ENCODE peak calls at places on chromosomes 3 and 15, in eight cellular contexts. One of them, this sample, is unnamed. For H3K9me3, the result is how much of the 10 kb centered on the place peaks cover.

GRCh38 chr3:14758297-14758696 is 60.5 kb upstream of the FGD5 start:
- DNase-seq in tibial artery: no peak
- DNase-seq in mammary epithelial cell: no peak
- DNase-seq in OCI-LY7: no peak
- DNase-seq in K562: no peak
- DNase-seq in pancreas: no peak
- DNase-seq in psoas muscle: no peak
- DNase-seq in BE2C: no peak
- DNase-seq in this sample: no peak

GRCh38 chr3:134249935-134250716 is 533 bp downstream of the RYK start:
- DNase-seq in tibial artery: peak
- DNase-seq in mammary epithelial cell: peak
- DNase-seq in OCI-LY7: peak
- DNase-seq in K562: peak
- DNase-seq in pancreas: peak
- DNase-seq in psoas muscle: peak
- DNase-seq in BE2C: peak
- DNase-seq in this sample: peak

GRCh38 chr3:17094551-17094950 is 209.8 kb downstream of the PLCL2 start:
- DNase-seq in tibial artery: no peak
- DNase-seq in mammary epithelial cell: no peak
- DNase-seq in OCI-LY7: no peak
- DNase-seq in K562: no peak
- DNase-seq in pancreas: no peak
- DNase-seq in psoas muscle: no peak
- DNase-seq in BE2C: no peak
- DNase-seq in this sample: no peak

GRCh38 chr3:36700537-36701248 is 63.7 kb downstream of the DCLK3 start:
- DNase-seq in tibial artery: no peak
- DNase-seq in mammary epithelial cell: peak
- DNase-seq in OCI-LY7: peak
- DNase-seq in K562: peak
- DNase-seq in pancreas: no peak
- DNase-seq in psoas muscle: peak
- DNase-seq in BE2C: peak
- DNase-seq in this sample: peak

GRCh38 chr3:47475029-47475569 is 642 bp downstream of the SCAP start:
- DNase-seq in tibial artery: no peak
- DNase-seq in mammary epithelial cell: peak
- DNase-seq in OCI-LY7: no peak
- DNase-seq in K562: peak
- DNase-seq in pancreas: no peak
- DNase-seq in psoas muscle: no peak
- DNase-seq in BE2C: no peak
- DNase-seq in this sample: no peak

GRCh38 chr3:173912126-173912525 is 514.6 kb downstream of the NLGN1 start:
- DNase-seq in tibial artery: no peak
- DNase-seq in mammary epithelial cell: no peak
- DNase-seq in OCI-LY7: no peak
- DNase-seq in K562: no peak
- DNase-seq in pancreas: no peak
- DNase-seq in psoas muscle: no peak
- DNase-seq in BE2C: no peak
- DNase-seq in this sample: no peak

GRCh38 chr3:101810023-101810415 is 31.0 kb downstream of the NXPE3 start:
- DNase-seq in tibial artery: no peak
- DNase-seq in mammary epithelial cell: no peak
- DNase-seq in OCI-LY7: no peak
- DNase-seq in K562: no peak
- DNase-seq in pancreas: no peak
- DNase-seq in psoas muscle: no peak
- DNase-seq in BE2C: no peak
- DNase-seq in this sample: no peak

GRCh38 chr15:75551076-75551475 is 28.0 kb downstream of the PTPN9 start:
- DNase-seq in tibial artery: no peak
- DNase-seq in mammary epithelial cell: no peak
- DNase-seq in OCI-LY7: no peak
- DNase-seq in K562: no peak
- DNase-seq in pancreas: no peak
- DNase-seq in psoas muscle: no peak
- DNase-seq in BE2C: no peak
- DNase-seq in this sample: no peak

GRCh38 chr3:62873672-62874397 is 1.4 kb downstream of the CADPS start:
- DNase-seq in tibial artery: no peak
- DNase-seq in mammary epithelial cell: no peak
- DNase-seq in OCI-LY7: peak
- DNase-seq in K562: peak
- DNase-seq in pancreas: peak
- DNase-seq in psoas muscle: peak
- DNase-seq in BE2C: peak
- DNase-seq in this sample: peak

GRCh38 chr15:63517614-63518013 is 13.2 kb downstream of the USP3 start:
- DNase-seq in tibial artery: no peak
- DNase-seq in mammary epithelial cell: peak
- DNase-seq in OCI-LY7: no peak
- DNase-seq in K562: no peak
- DNase-seq in pancreas: no peak
- DNase-seq in psoas muscle: no peak
- DNase-seq in BE2C: no peak
- DNase-seq in this sample: no peak

GRCh38 chr15:38002883-38003477 is 68.5 kb downstream of the TMCO5A start:
- DNase-seq in tibial artery: peak
- DNase-seq in mammary epithelial cell: peak
- DNase-seq in OCI-LY7: peak
- DNase-seq in K562: peak
- DNase-seq in pancreas: no peak
- DNase-seq in psoas muscle: peak
- DNase-seq in BE2C: peak
- DNase-seq in this sample: peak

DNA sequence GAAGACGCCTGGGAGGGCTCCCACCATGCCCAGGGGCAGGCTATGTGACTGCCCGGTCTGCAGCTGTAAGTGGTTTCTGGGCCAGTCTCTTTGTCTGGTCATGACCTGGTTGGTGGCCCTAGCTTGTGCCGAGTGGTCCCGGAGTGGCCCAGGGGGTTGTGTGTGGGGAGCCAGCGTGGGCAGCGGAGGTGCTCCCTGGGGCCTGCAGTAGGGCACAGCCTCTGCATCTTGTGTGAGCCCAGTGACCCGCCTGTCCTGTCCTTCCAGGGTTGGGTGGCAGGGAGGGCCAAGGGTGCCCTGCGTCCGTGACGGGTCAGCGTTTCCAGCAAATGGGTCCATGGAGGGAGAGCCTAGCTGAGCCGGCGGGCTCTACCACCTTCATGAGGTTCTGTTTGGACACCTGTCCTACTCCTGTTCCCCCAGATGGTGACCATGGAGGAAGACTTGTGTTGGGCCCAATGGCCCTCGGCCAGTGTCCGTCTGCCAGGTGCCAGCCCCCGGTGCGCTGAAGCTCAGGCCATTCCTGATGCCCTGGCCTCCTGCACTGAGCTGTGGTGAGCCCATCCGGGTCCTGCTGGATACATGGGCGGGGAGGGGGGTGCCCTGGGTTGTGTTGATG is 215.4 kb downstream of the SNRPN start:
- DNase-seq in tibial artery: no peak
- DNase-seq in mammary epithelial cell: no peak
- DNase-seq in OCI-LY7: no peak
- DNase-seq in K562: no peak
- DNase-seq in pancreas: peak
- DNase-seq in psoas muscle: peak
- DNase-seq in BE2C: peak
- DNase-seq in this sample: peak
- H3K9me3 ChIP-seq in tibial artery: half or more
- H3K9me3 ChIP-seq in mammary epithelial cell: under half
- H3K9me3 ChIP-seq in OCI-LY7: under half
- H3K9me3 ChIP-seq in K562: under half
- H3K9me3 ChIP-seq in pancreas: under half
- H3K9me3 ChIP-seq in psoas muscle: under half
- H3K9me3 ChIP-seq in BE2C: under half
- H3K9me3 ChIP-seq in this sample: half or more

GRCh38 chr3:74301058-74301457 is 313.4 kb downstream of the CNTN3 start:
- DNase-seq in tibial artery: no peak
- DNase-seq in mammary epithelial cell: no peak
- DNase-seq in OCI-LY7: no peak
- DNase-seq in K562: no peak
- DNase-seq in pancreas: no peak
- DNase-seq in psoas muscle: no peak
- DNase-seq in BE2C: no peak
- DNase-seq in this sample: no peak

GRCh38 chr3:74302959-74303358 is 311.5 kb downstream of the CNTN3 start:
- DNase-seq in tibial artery: no peak
- DNase-seq in mammary epithelial cell: no peak
- DNase-seq in OCI-LY7: no peak
- DNase-seq in K562: no peak
- DNase-seq in pancreas: no peak
- DNase-seq in psoas muscle: no peak
- DNase-seq in BE2C: no peak
- DNase-seq in this sample: no peak

GRCh38 chr3:74303711-74304110 is 310.7 kb downstream of the CNTN3 start:
- DNase-seq in tibial artery: no peak
- DNase-seq in mammary epithelial cell: peak
- DNase-seq in OCI-LY7: no peak
- DNase-seq in K562: no peak
- DNase-seq in pancreas: no peak
- DNase-seq in psoas muscle: no peak
- DNase-seq in BE2C: no peak
- DNase-seq in this sample: no peak

GRCh38 chr3:74302274-74302673 is 312.2 kb downstream of the CNTN3 start:
- DNase-seq in tibial artery: no peak
- DNase-seq in mammary epithelial cell: no peak
- DNase-seq in OCI-LY7: no peak
- DNase-seq in K562: no peak
- DNase-seq in pancreas: no peak
- DNase-seq in psoas muscle: no peak
- DNase-seq in BE2C: no peak
- DNase-seq in this sample: no peak

DNA sequence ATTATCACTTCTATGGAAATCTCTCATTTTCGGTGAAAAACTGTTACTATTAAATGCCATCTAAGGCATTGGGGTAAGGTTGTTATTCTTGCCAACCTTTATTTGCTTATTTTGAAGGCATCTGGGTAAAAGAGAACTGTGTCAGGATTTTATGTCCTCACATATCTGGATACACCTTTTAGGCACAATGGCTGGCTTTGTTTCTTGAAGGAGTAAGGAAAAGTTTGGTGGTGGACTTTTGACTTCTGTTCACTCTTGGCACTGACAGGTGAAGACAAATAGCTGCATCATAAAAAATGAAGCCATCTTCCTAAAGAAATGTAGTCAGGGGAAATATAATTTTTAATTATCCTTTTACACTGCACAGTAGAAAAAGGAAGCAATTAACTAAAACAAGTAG is 310.0 kb downstream of the CNTN3 start:
- DNase-seq in tibial artery: no peak
- DNase-seq in mammary epithelial cell: no peak
- DNase-seq in OCI-LY7: no peak
- DNase-seq in K562: no peak
- DNase-seq in pancreas: no peak
- DNase-seq in psoas muscle: no peak
- DNase-seq in BE2C: no peak
- DNase-seq in this sample: no peak
- H3K9me3 ChIP-seq in tibial artery: under half
- H3K9me3 ChIP-seq in mammary epithelial cell: under half
- H3K9me3 ChIP-seq in OCI-LY7: under half
- H3K9me3 ChIP-seq in K562: under half
- H3K9me3 ChIP-seq in pancreas: under half
- H3K9me3 ChIP-seq in psoas muscle: under half
- H3K9me3 ChIP-seq in BE2C: under half
- H3K9me3 ChIP-seq in this sample: under half

GRCh38 chr15:36544518-36545383 is 34.7 kb upstream of the CDIN1 start:
- DNase-seq in tibial artery: no peak
- DNase-seq in mammary epithelial cell: no peak
- DNase-seq in OCI-LY7: no peak
- DNase-seq in K562: no peak
- DNase-seq in pancreas: no peak
- DNase-seq in psoas muscle: no peak
- DNase-seq in BE2C: no peak
- DNase-seq in this sample: no peak
- H3K9me3 ChIP-seq in tibial artery: under half
- H3K9me3 ChIP-seq in mammary epithelial cell: under half
- H3K9me3 ChIP-seq in OCI-LY7: under half
- H3K9me3 ChIP-seq in K562: under half
- H3K9me3 ChIP-seq in pancreas: under half
- H3K9me3 ChIP-seq in psoas muscle: under half
- H3K9me3 ChIP-seq in BE2C: under half
- H3K9me3 ChIP-seq in this sample: under half

GRCh38 chr3:169939320-169939719 is 27.3 kb upstream of the SEC62 start:
- DNase-seq in tibial artery: no peak
- DNase-seq in mammary epithelial cell: no peak
- DNase-seq in OCI-LY7: peak
- DNase-seq in K562: peak
- DNase-seq in pancreas: no peak
- DNase-seq in psoas muscle: no peak
- DNase-seq in BE2C: no peak
- DNase-seq in this sample: no peak

GRCh38 chr3:169940486-169941181 is 26.0 kb upstream of the SEC62 start:
- DNase-seq in tibial artery: no peak
- DNase-seq in mammary epithelial cell: no peak
- DNase-seq in OCI-LY7: peak
- DNase-seq in K562: no peak
- DNase-seq in pancreas: no peak
- DNase-seq in psoas muscle: no peak
- DNase-seq in BE2C: no peak
- DNase-seq in this sample: no peak

GRCh38 chr3:169945313-169945712 is 21.3 kb upstream of the SEC62 start:
- DNase-seq in tibial artery: no peak
- DNase-seq in mammary epithelial cell: no peak
- DNase-seq in OCI-LY7: peak
- DNase-seq in K562: peak
- DNase-seq in pancreas: no peak
- DNase-seq in psoas muscle: no peak
- DNase-seq in BE2C: no peak
- DNase-seq in this sample: peak

GRCh38 chr3:169939751-169940150 is 26.9 kb upstream of the SEC62 start:
- DNase-seq in tibial artery: no peak
- DNase-seq in mammary epithelial cell: no peak
- DNase-seq in OCI-LY7: peak
- DNase-seq in K562: no peak
- DNase-seq in pancreas: no peak
- DNase-seq in psoas muscle: no peak
- DNase-seq in BE2C: no peak
- DNase-seq in this sample: no peak
- H3K9me3 ChIP-seq in tibial artery: under half
- H3K9me3 ChIP-seq in mammary epithelial cell: under half
- H3K9me3 ChIP-seq in OCI-LY7: under half
- H3K9me3 ChIP-seq in K562: under half
- H3K9me3 ChIP-seq in pancreas: under half
- H3K9me3 ChIP-seq in psoas muscle: under half
- H3K9me3 ChIP-seq in BE2C: under half
- H3K9me3 ChIP-seq in this sample: under half

GRCh38 chr3:44557074-44557473 is 2.1 kb downstream of the ZKSCAN7 start:
- DNase-seq in tibial artery: no peak
- DNase-seq in mammary epithelial cell: no peak
- DNase-seq in OCI-LY7: no peak
- DNase-seq in K562: no peak
- DNase-seq in pancreas: no peak
- DNase-seq in psoas muscle: no peak
- DNase-seq in BE2C: no peak
- DNase-seq in this sample: no peak
- H3K9me3 ChIP-seq in tibial artery: under half
- H3K9me3 ChIP-seq in mammary epithelial cell: under half
- H3K9me3 ChIP-seq in OCI-LY7: under half
- H3K9me3 ChIP-seq in K562: under half
- H3K9me3 ChIP-seq in pancreas: under half
- H3K9me3 ChIP-seq in psoas muscle: under half
- H3K9me3 ChIP-seq in BE2C: under half
- H3K9me3 ChIP-seq in this sample: under half

GRCh38 chr3:118146658-118147375 is 887.8 kb downstream of the IGSF11 start:
- DNase-seq in tibial artery: no peak
- DNase-seq in mammary epithelial cell: no peak
- DNase-seq in OCI-LY7: no peak
- DNase-seq in K562: no peak
- DNase-seq in pancreas: no peak
- DNase-seq in psoas muscle: no peak
- DNase-seq in BE2C: no peak
- DNase-seq in this sample: no peak
- H3K9me3 ChIP-seq in tibial artery: under half
- H3K9me3 ChIP-seq in mammary epithelial cell: under half
- H3K9me3 ChIP-seq in OCI-LY7: under half
- H3K9me3 ChIP-seq in K562: under half
- H3K9me3 ChIP-seq in pancreas: under half
- H3K9me3 ChIP-seq in psoas muscle: under half
- H3K9me3 ChIP-seq in BE2C: under half
- H3K9me3 ChIP-seq in this sample: under half